ENCODE peak calls at places on chromosomes 16 and 17, in eight cellular contexts. One of them, this sample, is unnamed.

GRCh38 chr17:76710863-76711611 is at the start of gene MXRA7:
- DNase-seq in sciatic nerve: peak; percentile 86
- DNase-seq in NCI-H2107: no peak
- DNase-seq in RWPE1: peak; percentile 71
- DNase-seq in CD4-positive, alpha-beta memory T cell: peak; percentile 56
- DNase-seq in naive thymus-derived CD4-positive, alpha-beta T cell: no peak
- DNase-seq in mucosa of gallbladder: peak; percentile 49
- DNase-seq in NCI-H748 treated with DMSO at 0.1 percent for 48 hours: no peak
- DNase-seq in this sample: no peak

GRCh38 chr17:82243648-82244412 is 15.0 kb downstream of the SLC16A3 start:
- DNase-seq in sciatic nerve: no peak
- DNase-seq in NCI-H748 treated with DMSO at 0.1 percent for 48 hours: no peak
- DNase-seq in mucosa of gallbladder: no peak
- DNase-seq in NCI-H2107: no peak
- DNase-seq in RWPE1: no peak
- DNase-seq in CD4-positive, alpha-beta memory T cell: no peak
- DNase-seq in naive thymus-derived CD4-positive, alpha-beta T cell: no peak
- DNase-seq in this sample: no peak

GRCh38 chr16:69311533-69312388 is 611 bp downstream of the VPS4A start:
- DNase-seq in naive thymus-derived CD4-positive, alpha-beta T cell: no peak
- DNase-seq in RWPE1: peak; percentile 35
- DNase-seq in CD4-positive, alpha-beta memory T cell: peak; percentile 49
- DNase-seq in sciatic nerve: no peak
- DNase-seq in NCI-H748 treated with DMSO at 0.1 percent for 48 hours: no peak
- DNase-seq in mucosa of gallbladder: no peak
- DNase-seq in NCI-H2107: no peak
- DNase-seq in this sample: no peak

GRCh38 chr16:85428899-85429775 is 184.0 kb upstream of the GSE1 start:
- DNase-seq in RWPE1: no peak
- DNase-seq in naive thymus-derived CD4-positive, alpha-beta T cell: no peak
- DNase-seq in mucosa of gallbladder: no peak
- DNase-seq in NCI-H748 treated with DMSO at 0.1 percent for 48 hours: no peak
- DNase-seq in CD4-positive, alpha-beta memory T cell: no peak
- DNase-seq in sciatic nerve: peak; percentile 56
- DNase-seq in NCI-H2107: no peak
- DNase-seq in this sample: no peak

GRCh38 chr17:45113424-45113754 is 18.9 kb downstream of the PLCD3 start:
- DNase-seq in naive thymus-derived CD4-positive, alpha-beta T cell: no peak
- DNase-seq in mucosa of gallbladder: no peak
- DNase-seq in NCI-H2107: no peak
- DNase-seq in RWPE1: no peak
- DNase-seq in sciatic nerve: no peak
- DNase-seq in NCI-H748 treated with DMSO at 0.1 percent for 48 hours: no peak
- DNase-seq in CD4-positive, alpha-beta memory T cell: peak; percentile 9
- DNase-seq in this sample: no peak

GRCh38 chr17:57485566-57485865 is 229.2 kb downstream of the MSI2 start:
- DNase-seq in naive thymus-derived CD4-positive, alpha-beta T cell: no peak
- DNase-seq in CD4-positive, alpha-beta memory T cell: no peak
- DNase-seq in mucosa of gallbladder: no peak
- DNase-seq in RWPE1: no peak
- DNase-seq in sciatic nerve: no peak
- DNase-seq in NCI-H2107: no peak
- DNase-seq in NCI-H748 treated with DMSO at 0.1 percent for 48 hours: no peak
- DNase-seq in this sample: no peak

GRCh38 chr17:63178530-63178929 is 212.5 kb downstream of the TANC2 start:
- DNase-seq in RWPE1: no peak
- DNase-seq in CD4-positive, alpha-beta memory T cell: no peak
- DNase-seq in naive thymus-derived CD4-positive, alpha-beta T cell: no peak
- DNase-seq in mucosa of gallbladder: no peak
- DNase-seq in NCI-H748 treated with DMSO at 0.1 percent for 48 hours: no peak
- DNase-seq in sciatic nerve: no peak
- DNase-seq in NCI-H2107: no peak
- DNase-seq in this sample: no peak

GRCh38 chr16:76577003-76577402 is 299.8 kb downstream of the CNTNAP4 start:
- DNase-seq in CD4-positive, alpha-beta memory T cell: no peak
- DNase-seq in sciatic nerve: no peak
- DNase-seq in NCI-H748 treated with DMSO at 0.1 percent for 48 hours: no peak
- DNase-seq in mucosa of gallbladder: no peak
- DNase-seq in RWPE1: no peak
- DNase-seq in NCI-H2107: no peak
- DNase-seq in naive thymus-derived CD4-positive, alpha-beta T cell: no peak
- DNase-seq in this sample: no peak

GRCh38 chr16:55476625-55477533 is 2.1 kb upstream of the MMP2 start:
- DNase-seq in NCI-H2107: no peak
- DNase-seq in sciatic nerve: peak; percentile 77
- DNase-seq in mucosa of gallbladder: no peak
- DNase-seq in RWPE1: no peak
- DNase-seq in CD4-positive, alpha-beta memory T cell: no peak
- DNase-seq in NCI-H748 treated with DMSO at 0.1 percent for 48 hours: no peak
- DNase-seq in naive thymus-derived CD4-positive, alpha-beta T cell: no peak
- DNase-seq in this sample: no peak

GRCh38 chr17:4505187-4505586 is 6.5 kb downstream of the SPNS2 start:
- DNase-seq in NCI-H748 treated with DMSO at 0.1 percent for 48 hours: no peak
- DNase-seq in NCI-H2107: no peak
- DNase-seq in CD4-positive, alpha-beta memory T cell: no peak
- DNase-seq in sciatic nerve: no peak
- DNase-seq in mucosa of gallbladder: no peak
- DNase-seq in naive thymus-derived CD4-positive, alpha-beta T cell: no peak
- DNase-seq in RWPE1: no peak
- DNase-seq in this sample: no peak

GRCh38 chr17:29846298-29846697 is 83.7 kb downstream of the SSH2 start:
- DNase-seq in mucosa of gallbladder: no peak
- DNase-seq in CD4-positive, alpha-beta memory T cell: no peak
- DNase-seq in sciatic nerve: no peak
- DNase-seq in NCI-H748 treated with DMSO at 0.1 percent for 48 hours: no peak
- DNase-seq in RWPE1: no peak
- DNase-seq in naive thymus-derived CD4-positive, alpha-beta T cell: no peak
- DNase-seq in NCI-H2107: no peak
- DNase-seq in this sample: no peak

GRCh38 chr17:35051579-35052239 is 11.8 kb downstream of the RFFL start:
- DNase-seq in NCI-H748 treated with DMSO at 0.1 percent for 48 hours: no peak
- DNase-seq in sciatic nerve: no peak
- DNase-seq in CD4-positive, alpha-beta memory T cell: peak; percentile 63
- DNase-seq in RWPE1: no peak
- DNase-seq in naive thymus-derived CD4-positive, alpha-beta T cell: no peak
- DNase-seq in NCI-H2107: no peak
- DNase-seq in mucosa of gallbladder: no peak
- DNase-seq in this sample: no peak

GRCh38 chr17:66432558-66432957 is 130.1 kb downstream of the PRKCA start:
- DNase-seq in RWPE1: no peak
- DNase-seq in naive thymus-derived CD4-positive, alpha-beta T cell: no peak
- DNase-seq in NCI-H748 treated with DMSO at 0.1 percent for 48 hours: no peak
- DNase-seq in CD4-positive, alpha-beta memory T cell: no peak
- DNase-seq in sciatic nerve: no peak
- DNase-seq in mucosa of gallbladder: no peak
- DNase-seq in NCI-H2107: no peak
- DNase-seq in this sample: no peak

GRCh38 chr17:80166446-80166845 is 3.4 kb upstream of the CARD14 start:
- DNase-seq in NCI-H748 treated with DMSO at 0.1 percent for 48 hours: no peak
- DNase-seq in CD4-positive, alpha-beta memory T cell: no peak
- DNase-seq in mucosa of gallbladder: no peak
- DNase-seq in sciatic nerve: no peak
- DNase-seq in NCI-H2107: no peak
- DNase-seq in naive thymus-derived CD4-positive, alpha-beta T cell: no peak
- DNase-seq in RWPE1: no peak
- DNase-seq in this sample: no peak

GRCh38 chr16:23348579-23349469 is 46.7 kb downstream of the SCNN1B start:
- DNase-seq in NCI-H2107: no peak
- DNase-seq in mucosa of gallbladder: no peak
- DNase-seq in RWPE1: no peak
- DNase-seq in naive thymus-derived CD4-positive, alpha-beta T cell: no peak
- DNase-seq in NCI-H748 treated with DMSO at 0.1 percent for 48 hours: no peak
- DNase-seq in sciatic nerve: no peak
- DNase-seq in CD4-positive, alpha-beta memory T cell: no peak
- DNase-seq in this sample: no peak

GRCh38 chr17:8109669-8110455 is 8.5 kb downstream of the ALOXE3 start:
- DNase-seq in RWPE1: peak; percentile 55
- DNase-seq in mucosa of gallbladder: no peak
- DNase-seq in naive thymus-derived CD4-positive, alpha-beta T cell: peak; percentile 74
- DNase-seq in CD4-positive, alpha-beta memory T cell: peak; percentile 78
- DNase-seq in NCI-H748 treated with DMSO at 0.1 percent for 48 hours: peak; percentile 74
- DNase-seq in NCI-H2107: no peak
- DNase-seq in sciatic nerve: peak; percentile 71
- DNase-seq in this sample: no peak

GRCh38 chr17:9728005-9728404 is 63.4 kb downstream of the DHRS7C start:
- DNase-seq in NCI-H2107: no peak
- DNase-seq in naive thymus-derived CD4-positive, alpha-beta T cell: no peak
- DNase-seq in NCI-H748 treated with DMSO at 0.1 percent for 48 hours: no peak
- DNase-seq in CD4-positive, alpha-beta memory T cell: no peak
- DNase-seq in mucosa of gallbladder: no peak
- DNase-seq in RWPE1: no peak
- DNase-seq in sciatic nerve: no peak
- DNase-seq in this sample: no peak

GRCh38 chr17:76266244-76266938 is 1.2 kb downstream of the UBALD2 start:
- DNase-seq in RWPE1: peak; percentile 41
- DNase-seq in mucosa of gallbladder: no peak
- DNase-seq in NCI-H2107: no peak
- DNase-seq in sciatic nerve: no peak
- DNase-seq in CD4-positive, alpha-beta memory T cell: peak; percentile 57
- DNase-seq in NCI-H748 treated with DMSO at 0.1 percent for 48 hours: no peak
- DNase-seq in naive thymus-derived CD4-positive, alpha-beta T cell: no peak
- DNase-seq in this sample: no peak

GRCh38 chr17:53168413-53168812 is 654.3 kb upstream of the KIF2B start:
- DNase-seq in sciatic nerve: no peak
- DNase-seq in NCI-H748 treated with DMSO at 0.1 percent for 48 hours: no peak
- DNase-seq in RWPE1: no peak
- DNase-seq in NCI-H2107: no peak
- DNase-seq in naive thymus-derived CD4-positive, alpha-beta T cell: no peak
- DNase-seq in CD4-positive, alpha-beta memory T cell: no peak
- DNase-seq in mucosa of gallbladder: no peak
- DNase-seq in this sample: no peak

GRCh38 chr16:58638148-58639036 is 8.8 kb upstream of the CNOT1 start:
- DNase-seq in NCI-H2107: no peak
- DNase-seq in RWPE1: peak; percentile 81
- DNase-seq in naive thymus-derived CD4-positive, alpha-beta T cell: no peak
- DNase-seq in mucosa of gallbladder: no peak
- DNase-seq in CD4-positive, alpha-beta memory T cell: no peak
- DNase-seq in sciatic nerve: no peak
- DNase-seq in NCI-H748 treated with DMSO at 0.1 percent for 48 hours: no peak
- DNase-seq in this sample: no peak

GRCh38 chr16:49355923-49356665 is 17.5 kb upstream of the C16orf78 start:
- DNase-seq in sciatic nerve: no peak
- DNase-seq in mucosa of gallbladder: no peak
- DNase-seq in NCI-H748 treated with DMSO at 0.1 percent for 48 hours: no peak
- DNase-seq in naive thymus-derived CD4-positive, alpha-beta T cell: no peak
- DNase-seq in CD4-positive, alpha-beta memory T cell: no peak
- DNase-seq in RWPE1: no peak
- DNase-seq in NCI-H2107: no peak
- DNase-seq in this sample: no peak

GRCh38 chr17:53142890-53143289 is 679.8 kb upstream of the KIF2B start:
- DNase-seq in sciatic nerve: no peak
- DNase-seq in mucosa of gallbladder: no peak
- DNase-seq in NCI-H2107: no peak
- DNase-seq in NCI-H748 treated with DMSO at 0.1 percent for 48 hours: no peak
- DNase-seq in naive thymus-derived CD4-positive, alpha-beta T cell: no peak
- DNase-seq in CD4-positive, alpha-beta memory T cell: no peak
- DNase-seq in RWPE1: no peak
- DNase-seq in this sample: no peak

GRCh38 chr17:57689254-57689653 is 55.8 kb downstream of the CCDC182 start:
- DNase-seq in naive thymus-derived CD4-positive, alpha-beta T cell: no peak
- DNase-seq in NCI-H748 treated with DMSO at 0.1 percent for 48 hours: no peak
- DNase-seq in mucosa of gallbladder: no peak
- DNase-seq in NCI-H2107: no peak
- DNase-seq in RWPE1: no peak
- DNase-seq in CD4-positive, alpha-beta memory T cell: no peak
- DNase-seq in sciatic nerve: no peak
- DNase-seq in this sample: no peak

GRCh38 chr17:2042355-2042929 is 620 bp downstream of the OVCA2 start:
- DNase-seq in naive thymus-derived CD4-positive, alpha-beta T cell: no peak
- DNase-seq in CD4-positive, alpha-beta memory T cell: no peak
- DNase-seq in RWPE1: no peak
- DNase-seq in NCI-H2107: no peak
- DNase-seq in NCI-H748 treated with DMSO at 0.1 percent for 48 hours: peak; percentile 34
- DNase-seq in sciatic nerve: no peak
- DNase-seq in mucosa of gallbladder: no peak
- DNase-seq in this sample: no peak

GRCh38 chr17:68199837-68200688 is 47.8 kb upstream of the AMZ2 start:
- DNase-seq in NCI-H2107: no peak
- DNase-seq in CD4-positive, alpha-beta memory T cell: no peak
- DNase-seq in naive thymus-derived CD4-positive, alpha-beta T cell: no peak
- DNase-seq in NCI-H748 treated with DMSO at 0.1 percent for 48 hours: no peak
- DNase-seq in mucosa of gallbladder: no peak
- DNase-seq in RWPE1: no peak
- DNase-seq in sciatic nerve: no peak
- DNase-seq in this sample: no peak

GRCh38 chr16:1640261-1640956 is 28.2 kb downstream of the CRAMP1 start:
- DNase-seq in RWPE1: no peak
- DNase-seq in CD4-positive, alpha-beta memory T cell: no peak
- DNase-seq in sciatic nerve: no peak
- DNase-seq in NCI-H2107: no peak
- DNase-seq in naive thymus-derived CD4-positive, alpha-beta T cell: no peak
- DNase-seq in NCI-H748 treated with DMSO at 0.1 percent for 48 hours: no peak
- DNase-seq in mucosa of gallbladder: no peak
- DNase-seq in this sample: no peak

GRCh38 chr16:66441586-66442375 is 14.7 kb downstream of the BEAN1 start:
- DNase-seq in CD4-positive, alpha-beta memory T cell: no peak
- DNase-seq in sciatic nerve: no peak
- DNase-seq in NCI-H2107: no peak
- DNase-seq in naive thymus-derived CD4-positive, alpha-beta T cell: no peak
- DNase-seq in mucosa of gallbladder: no peak
- DNase-seq in RWPE1: no peak
- DNase-seq in NCI-H748 treated with DMSO at 0.1 percent for 48 hours: no peak
- DNase-seq in this sample: no peak

GRCh38 chr16:84332975-84333684 is 35.2 kb upstream of the ATP2C2 start:
- DNase-seq in NCI-H2107: no peak
- DNase-seq in NCI-H748 treated with DMSO at 0.1 percent for 48 hours: no peak
- DNase-seq in CD4-positive, alpha-beta memory T cell: no peak
- DNase-seq in mucosa of gallbladder: peak; percentile 75
- DNase-seq in RWPE1: no peak
- DNase-seq in naive thymus-derived CD4-positive, alpha-beta T cell: no peak
- DNase-seq in sciatic nerve: no peak
- DNase-seq in this sample: peak; percentile 10

GRCh38 chr17:48472485-48473281 is 42.7 kb upstream of the SKAP1 start:
- DNase-seq in NCI-H2107: peak; percentile 66
- DNase-seq in naive thymus-derived CD4-positive, alpha-beta T cell: no peak
- DNase-seq in RWPE1: no peak
- DNase-seq in NCI-H748 treated with DMSO at 0.1 percent for 48 hours: no peak
- DNase-seq in mucosa of gallbladder: no peak
- DNase-seq in sciatic nerve: no peak
- DNase-seq in CD4-positive, alpha-beta memory T cell: no peak
- DNase-seq in this sample: peak; percentile 64

GRCh38 chr17:61806081-61806828 is 57.1 kb downstream of the BRIP1 start:
- DNase-seq in NCI-H748 treated with DMSO at 0.1 percent for 48 hours: peak; percentile 87
- DNase-seq in RWPE1: no peak
- DNase-seq in naive thymus-derived CD4-positive, alpha-beta T cell: no peak
- DNase-seq in NCI-H2107: no peak
- DNase-seq in mucosa of gallbladder: no peak
- DNase-seq in CD4-positive, alpha-beta memory T cell: no peak
- DNase-seq in sciatic nerve: no peak
- DNase-seq in this sample: no peak

GRCh38 chr16:85765273-85765672 is 14.4 kb upstream of the C16orf74 start:
- DNase-seq in mucosa of gallbladder: no peak
- DNase-seq in CD4-positive, alpha-beta memory T cell: no peak
- DNase-seq in NCI-H2107: no peak
- DNase-seq in naive thymus-derived CD4-positive, alpha-beta T cell: no peak
- DNase-seq in NCI-H748 treated with DMSO at 0.1 percent for 48 hours: no peak
- DNase-seq in RWPE1: no peak
- DNase-seq in sciatic nerve: no peak
- DNase-seq in this sample: no peak

GRCh38 chr17:81994593-81995462 is 17.4 kb downstream of the ASPSCR1 start:
- DNase-seq in naive thymus-derived CD4-positive, alpha-beta T cell: no peak
- DNase-seq in CD4-positive, alpha-beta memory T cell: no peak
- DNase-seq in sciatic nerve: no peak
- DNase-seq in NCI-H2107: no peak
- DNase-seq in mucosa of gallbladder: no peak
- DNase-seq in NCI-H748 treated with DMSO at 0.1 percent for 48 hours: peak; percentile 5
- DNase-seq in RWPE1: no peak
- DNase-seq in this sample: no peak

GRCh38 chr17:27241346-27241946 is 52.5 kb upstream of the WSB1 start:
- DNase-seq in RWPE1: peak; percentile 87
- DNase-seq in sciatic nerve: no peak
- DNase-seq in NCI-H748 treated with DMSO at 0.1 percent for 48 hours: no peak
- DNase-seq in NCI-H2107: no peak
- DNase-seq in naive thymus-derived CD4-positive, alpha-beta T cell: no peak
- DNase-seq in mucosa of gallbladder: peak; percentile 58
- DNase-seq in CD4-positive, alpha-beta memory T cell: no peak
- DNase-seq in this sample: no peak

GRCh38 chr17:40996829-40997228 is 2.9 kb upstream of the KRTAP3-3 start:
- DNase-seq in NCI-H748 treated with DMSO at 0.1 percent for 48 hours: no peak
- DNase-seq in NCI-H2107: no peak
- DNase-seq in RWPE1: no peak
- DNase-seq in mucosa of gallbladder: no peak
- DNase-seq in naive thymus-derived CD4-positive, alpha-beta T cell: no peak
- DNase-seq in CD4-positive, alpha-beta memory T cell: no peak
- DNase-seq in sciatic nerve: no peak
- DNase-seq in this sample: no peak

This sample was measured in NCI-H2029 treated with DMSO at 0.1 percent for 48 hours.